ENCODE peak calls at places on chromosomes 3 and 15, in six cellular contexts. O is dorsolateral prefrontal cortex, I is heart left ventricle, G is MM.1S, W is suprapubic skin, M is ascending aorta. P is an unnamed sample.

GRCh38 chr15:43514241-43515057 is 3.0 kb upstream of the MAP1A start:
- DNase-seq in M (no peak), W (no peak), O (peak), G (peak), I (peak), P (no peak)

GRCh38 chr15:98997312-98997711 is 10.3 kb downstream of the PGPEP1L start:
- DNase-seq in G (no peak), M (no peak), W (no peak), O (no peak), I (no peak), P (no peak)

GRCh38 chr3:147184794-147185193 is 221.5 kb downstream of the ZIC4 start:
- DNase-seq in W (no peak), I (no peak), G (no peak), M (no peak), O (no peak), P (no peak)

GRCh38 chr3:66609660-66610547 is 109.1 kb upstream of the LRIG1 start:
- DNase-seq in M (no peak), I (no peak), G (no peak), W (no peak), O (no peak), P (no peak)

GRCh38 chr3:8369638-8370037 is 132.0 kb upstream of the LMCD1 start:
- DNase-seq in M (no peak), I (no peak), O (no peak), G (no peak), W (no peak), P (no peak)

GRCh38 chr3:159775372-159775961 is 213.2 kb upstream of the IL12A start:
- DNase-seq in O (peak), G (no peak), I (no peak), W (no peak), M (peak), P (no peak)

GRCh38 chr3:37096292-37096691 is 78.1 kb downstream of the LRRFIP2 start:
- DNase-seq in O (no peak), W (no peak), M (no peak), G (no peak), I (no peak), P (no peak)

GRCh38 chr3:171781711-171782127 is 28.6 kb downstream of the PLD1 start:
- DNase-seq in I (no peak), M (no peak), G (no peak), W (no peak), O (no peak), P (no peak)

GRCh38 chr3:177357352-177358084 is 160.2 kb upstream of the TBL1XR1 start:
- DNase-seq in O (no peak), I (peak), W (no peak), G (peak), M (no peak), P (no peak)

GRCh38 chr15:83626171-83626802 is 27.6 kb upstream of the ADAMTSL3 start:
- DNase-seq in G (no peak), M (no peak), W (no peak), I (no peak), O (no peak), P (no peak)

GRCh38 chr3:125061170-125061569 is 5.4 kb upstream of the HEG1 start:
- DNase-seq in I (peak), G (no peak), M (no peak), W (no peak), O (no peak), P (no peak)

GRCh38 chr15:72249138-72249825 is 18.3 kb upstream of the PKM start:
- DNase-seq in O (no peak), I (no peak), W (no peak), M (no peak), G (no peak), P (no peak)

DNA sequence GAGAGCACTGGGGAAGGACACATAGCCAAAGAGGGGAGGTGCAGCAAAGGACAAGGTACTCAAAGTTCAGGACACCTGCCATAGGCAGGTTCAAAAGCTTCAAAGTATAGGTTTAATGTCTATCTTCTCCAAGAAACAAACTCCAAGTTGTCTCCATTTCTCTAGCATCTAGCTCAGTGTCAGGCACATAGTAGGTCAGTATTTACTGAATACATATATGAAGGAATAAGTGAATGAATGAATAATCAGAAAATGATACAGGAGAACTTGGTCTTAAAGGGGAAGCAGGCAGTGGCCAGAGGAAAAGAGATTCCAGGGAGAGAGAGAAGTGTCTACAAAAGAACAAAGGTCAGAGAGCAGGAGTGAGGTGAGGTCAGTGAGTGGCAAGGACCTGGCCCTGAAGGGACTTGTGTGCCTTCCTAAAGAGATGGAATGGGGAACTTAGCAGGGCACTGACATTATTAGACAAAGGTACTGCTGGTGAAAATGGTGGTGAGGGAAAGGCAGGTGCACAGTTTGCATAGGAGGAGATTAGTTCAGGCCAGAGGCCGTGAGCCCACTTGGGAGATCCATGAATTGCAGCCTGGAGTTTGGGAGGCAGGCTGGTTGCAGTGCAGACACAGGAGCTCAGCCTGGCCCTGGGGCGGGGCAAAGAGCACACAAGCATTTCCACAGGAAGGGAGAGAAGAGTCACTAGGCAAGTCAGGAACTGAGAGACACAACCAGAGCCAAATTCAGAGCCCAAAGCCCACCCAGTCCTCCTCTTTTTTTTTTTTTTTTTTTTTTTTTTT is 21.4 kb downstream of the TBC1D2B start:
- DNase-seq in M (no peak), G (no peak), W (no peak), O (no peak), I (no peak), P (no peak)
- TF ChIP-seq CTCF in M (no peak), G (no peak), W (no peak), O (no peak), I (no peak), P (no peak)

DNA sequence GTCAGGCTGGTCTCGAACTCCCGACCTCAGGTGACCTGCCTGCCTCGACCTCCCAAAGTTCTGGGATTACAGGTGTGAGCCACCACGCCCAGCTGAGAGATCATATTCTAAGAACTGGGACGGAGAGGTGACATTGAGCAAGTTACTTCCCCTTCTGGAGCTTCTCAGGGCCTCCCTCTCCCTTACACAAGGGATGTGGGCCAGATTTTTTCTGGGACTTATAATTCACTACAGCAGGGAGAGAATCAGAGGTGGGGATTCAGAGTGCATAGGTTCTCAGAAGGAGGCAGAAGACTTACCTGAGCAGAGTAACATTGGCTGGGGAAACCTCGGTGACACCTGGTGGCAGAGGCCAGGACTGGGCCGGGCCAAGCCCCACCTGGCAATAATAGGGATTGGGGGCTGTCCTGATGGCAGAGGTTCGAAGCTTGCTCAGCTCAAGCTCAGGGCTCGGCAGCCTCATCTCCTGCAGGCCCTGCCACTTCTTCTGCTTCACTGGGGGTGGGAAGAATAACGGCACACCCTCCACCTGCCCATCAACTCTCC is 6.8 kb downstream of the LTK start:
- DNase-seq in M (no peak), I (no peak), G (no peak), O (no peak), W (no peak), P (no peak)
- TF ChIP-seq CTCF in M (no peak), I (no peak), G (peak), O (no peak), W (no peak), P (no peak)

GRCh38 chr3:186930143-186930638 is at the start of gene ST6GAL1:
- DNase-seq in I (peak), G (peak), O (peak), W (peak), M (no peak), P (peak)
- TF ChIP-seq CTCF in I (peak), G (peak), O (no peak), W (peak), M (peak), P (peak)

GRCh38 chr3:155010416-155010815 is 69.7 kb upstream of the MME start:
- DNase-seq in G (no peak), O (no peak), W (no peak), I (no peak), M (no peak), P (no peak)
- TF ChIP-seq CTCF in G (no peak), O (no peak), W (no peak), I (no peak), M (no peak), P (no peak)

DNA sequence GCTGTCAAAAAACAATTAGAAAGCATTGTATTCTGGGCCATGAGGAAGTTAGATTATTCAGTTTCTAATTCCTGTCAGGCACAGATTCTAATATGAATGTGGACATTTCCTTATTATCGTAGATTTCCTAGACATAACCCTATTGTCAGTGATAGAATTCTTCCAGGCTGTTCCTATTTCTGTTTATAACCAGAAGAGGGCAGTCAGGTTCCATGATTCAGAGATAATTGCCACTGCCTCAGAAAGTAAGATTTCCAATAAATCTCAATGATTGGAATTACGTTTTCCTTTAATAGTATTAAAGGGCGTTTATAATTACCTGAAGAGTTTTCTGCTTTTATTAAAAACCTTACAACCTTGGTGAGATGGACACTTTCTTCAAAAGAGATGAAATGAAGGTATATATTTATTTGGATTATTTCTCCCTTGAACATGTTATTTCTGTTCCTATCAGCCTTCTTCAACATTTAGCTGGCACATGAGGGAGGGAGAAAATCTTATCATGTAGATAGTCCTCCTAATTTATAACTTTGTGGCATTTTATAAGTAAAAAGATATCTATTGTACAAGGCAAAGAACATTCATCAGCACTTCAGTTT is 439.2 kb downstream of the MCTP2 start:
- DNase-seq in G (peak), W (no peak), O (no peak), M (no peak), I (no peak), P (peak)
- TF ChIP-seq CTCF in G (peak), W (peak), O (peak), M (peak), I (peak), P (peak)

DNA sequence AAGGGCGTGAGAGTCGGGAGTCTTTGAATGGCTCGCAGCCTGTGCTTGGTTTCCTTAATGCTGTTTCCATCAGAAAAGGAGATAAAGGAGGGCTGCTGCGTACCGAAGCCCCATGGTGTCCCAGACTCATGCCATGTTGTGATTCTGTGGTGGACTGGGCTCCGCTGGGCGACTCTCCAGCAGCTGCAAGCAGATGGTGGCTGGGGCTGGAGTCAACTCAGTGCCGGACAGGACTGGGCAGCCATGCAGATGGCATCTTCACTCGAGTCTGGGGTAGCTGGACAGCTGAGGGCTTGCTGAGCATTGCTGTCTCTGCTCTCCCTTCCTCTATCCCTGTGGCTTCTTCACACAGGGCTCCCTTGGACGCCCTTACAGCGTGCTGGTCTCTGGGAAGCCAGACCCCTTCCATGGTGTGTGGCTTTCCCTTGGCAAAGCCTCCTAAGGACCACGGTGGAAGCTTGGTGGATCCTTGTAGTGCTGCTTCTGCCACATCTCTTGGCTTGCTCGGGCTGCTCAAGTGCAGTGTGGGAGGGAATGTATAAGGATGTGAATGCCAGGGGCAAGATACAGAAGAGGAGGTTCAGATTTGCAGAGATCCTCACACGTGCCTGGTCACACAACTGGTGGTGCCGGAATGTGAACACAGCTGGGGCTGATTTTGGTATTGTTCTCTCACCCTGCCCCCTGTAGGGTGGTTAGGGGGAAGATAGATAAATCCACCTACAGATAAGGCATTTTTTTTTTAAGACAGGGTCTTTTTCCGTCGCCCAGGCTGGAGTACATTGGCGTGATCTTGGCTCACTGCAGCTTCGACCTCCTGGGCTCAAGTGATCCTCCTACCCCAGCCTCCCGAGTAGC is 9.0 kb downstream of the NIPA1 start:
- DNase-seq in M (no peak), G (peak), I (no peak), O (no peak), W (no peak), P (no peak)
- TF ChIP-seq CTCF in M (no peak), G (no peak), I (no peak), O (no peak), W (no peak), P (peak)

GRCh38 chr3:132343018-132343612 is 25.9 kb downstream of the ACP3 start:
- DNase-seq in O (no peak), G (peak), M (no peak), W (no peak), I (no peak), P (peak)
- TF ChIP-seq CTCF in O (peak), G (peak), M (peak), W (peak), I (peak), P (peak)

DNA sequence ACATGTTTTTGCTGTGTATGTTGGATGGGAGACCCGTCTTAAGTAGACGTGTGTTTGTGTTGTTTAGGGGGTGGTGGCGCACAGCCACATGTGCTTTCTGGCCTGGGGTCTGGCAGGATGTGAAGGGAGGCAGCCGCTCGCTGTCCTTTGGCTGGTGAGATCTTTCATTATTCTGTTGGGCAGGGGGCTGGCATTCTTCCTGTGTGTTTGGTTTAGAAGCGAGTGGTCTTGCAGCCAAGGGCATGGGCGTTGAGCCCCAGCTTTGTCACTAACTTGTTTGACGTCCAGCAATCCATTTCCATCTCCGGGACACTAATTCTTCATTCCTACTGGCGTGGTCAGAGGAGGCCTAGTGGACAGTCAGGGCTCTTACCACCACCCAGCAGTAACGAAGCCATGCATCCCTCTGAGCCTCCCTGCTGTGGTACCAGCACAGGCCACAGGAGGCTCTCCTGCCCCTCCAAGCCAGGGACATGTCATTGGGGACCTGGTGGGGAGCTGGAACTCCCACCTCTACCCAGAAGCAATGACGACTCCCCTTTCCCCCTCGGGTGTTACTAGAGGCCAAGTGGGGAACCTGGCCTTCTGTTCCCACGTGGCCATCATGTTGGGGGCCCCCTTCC is 10.7 kb downstream of the THSD4 start:
- DNase-seq in M (no peak), O (no peak), I (no peak), W (no peak), G (no peak), P (no peak)
- TF ChIP-seq CTCF in M (peak), O (no peak), I (peak), W (peak), G (peak), P (no peak)

DNA sequence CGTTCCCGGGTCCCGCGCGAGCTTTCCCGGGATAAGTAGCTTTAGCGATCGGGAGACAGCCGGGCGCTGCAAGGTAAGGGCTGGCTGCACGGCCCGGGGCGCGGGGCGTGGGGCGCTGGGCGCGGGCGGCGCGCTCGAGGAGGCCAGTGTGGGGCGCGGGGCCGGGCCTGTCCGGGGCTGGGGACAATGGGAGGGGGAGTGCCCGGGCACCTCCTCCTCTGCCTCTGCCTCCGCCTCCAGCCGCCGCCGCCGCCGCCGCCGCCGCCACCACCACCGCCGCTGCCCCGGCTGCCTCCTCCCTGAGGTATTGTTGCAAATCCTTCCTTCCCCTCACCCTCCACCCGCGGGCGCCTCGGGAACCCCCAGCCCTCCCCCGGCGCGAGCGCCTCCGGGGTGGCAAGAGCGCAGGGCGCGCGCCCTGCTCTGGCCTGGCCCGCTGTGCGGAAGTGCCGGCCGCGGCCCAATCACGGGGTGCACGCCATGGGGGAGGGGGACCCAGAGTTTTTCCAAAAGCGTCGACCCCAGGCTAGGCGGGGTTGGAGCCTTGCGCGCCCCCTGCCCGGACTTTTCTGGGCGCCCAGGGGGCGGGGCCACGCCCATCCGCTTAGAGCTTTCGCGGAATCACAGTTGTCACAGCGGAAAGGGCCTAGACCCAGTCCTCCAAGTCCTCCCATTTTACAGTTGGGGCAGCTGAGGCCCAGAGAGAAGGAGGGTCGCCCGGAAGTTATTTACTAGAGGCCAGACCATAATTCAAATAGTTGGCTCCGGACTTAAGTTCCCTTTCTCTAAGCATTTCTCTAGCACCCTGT is at the start of gene LPP:
- DNase-seq in I (peak), M (no peak), O (peak), W (peak), G (peak), P (peak)
- TF ChIP-seq CTCF in I (peak), M (no peak), O (no peak), W (no peak), G (no peak), P (no peak)

DNA sequence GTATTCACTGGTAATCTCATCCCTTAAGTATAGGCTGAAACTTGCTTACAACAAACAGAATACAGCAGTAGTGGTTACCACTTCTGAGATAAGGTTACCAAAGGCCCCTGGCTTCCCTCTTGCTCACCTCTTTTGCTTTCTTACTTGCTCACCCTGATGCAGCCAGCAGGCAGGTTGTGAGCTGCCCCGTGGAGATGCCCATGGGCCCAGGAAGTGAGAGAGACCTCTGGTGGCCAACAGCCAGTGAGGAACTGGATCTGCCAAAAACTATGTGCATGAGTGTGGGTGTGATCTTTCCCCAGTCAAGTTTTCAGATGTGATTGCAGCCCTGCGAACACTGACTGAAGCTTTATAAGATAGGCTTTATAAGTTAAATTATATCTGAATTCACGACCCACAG is 48.7 kb downstream of the NMNAT3 start:
- DNase-seq in W (no peak), I (no peak), O (no peak), G (no peak), M (no peak), P (peak)
- TF ChIP-seq CTCF in W (no peak), I (no peak), O (no peak), G (no peak), M (no peak), P (peak)